ENCODE peak calls at places on chromosomes 6 and 20, in nine cellular contexts. P is WTC11, N is SHP77, F is posterior vena cava, E is amniotic stem cell, D is cardiac fibroblast, V is AG10803, L is osteocyte, R is right cardiac atrium. O is an unnamed sample.

GRCh38 chr20:41023549-41023948 is 5.1 kb upstream of the TOP1 start:
- DNase-seq in P (no peak), N (no peak), F (no peak), E (no peak), D (no peak), V (no peak), L (no peak), R (no peak), O (no peak)

GRCh38 chr20:56778765-56779195 is 149.7 kb downstream of the TFAP2C start:
- DNase-seq in P (no peak), N (no peak), F (no peak), E (no peak), D (peak), V (no peak), L (no peak), R (no peak), O (no peak)

GRCh38 chr6:49839957-49840356 is 26.4 kb downstream of the CRISP1 start:
- DNase-seq in P (no peak), N (no peak), F (no peak), E (no peak), D (no peak), V (no peak), L (no peak), R (no peak), O (no peak)

GRCh38 chr6:141313986-141314385 is 818.7 kb upstream of the GJE1 start:
- DNase-seq in P (no peak), N (no peak), F (no peak), E (no peak), D (no peak), V (no peak), L (no peak), R (no peak), O (no peak)

GRCh38 chr20:61969806-61970205 is 95.9 kb downstream of the TAF4 start:
- DNase-seq in P (no peak), N (no peak), F (no peak), E (no peak), D (no peak), V (no peak), L (no peak), R (no peak), O (no peak)

GRCh38 chr6:169832247-169832948 is 81.0 kb downstream of the ERMARD start:
- DNase-seq in P (no peak), N (no peak), F (no peak), E (no peak), D (no peak), V (no peak), L (no peak), R (no peak), O (no peak)

GRCh38 chr6:122114733-122115132 is 284.7 kb upstream of the HSF2 start:
- DNase-seq in P (no peak), N (no peak), F (no peak), E (no peak), D (no peak), V (no peak), L (no peak), R (no peak), O (no peak)

GRCh38 chr6:95117236-95117635 is 460.1 kb upstream of the MANEA start:
- DNase-seq in P (no peak), N (no peak), F (no peak), E (no peak), D (no peak), V (no peak), L (no peak), R (no peak), O (no peak)

GRCh38 chr6:57248311-57248895 is 26.3 kb upstream of the RAB23 start:
- DNase-seq in P (no peak), N (no peak), F (no peak), E (no peak), D (no peak), V (no peak), L (no peak), R (no peak), O (no peak)

GRCh38 chr6:149362289-149362688 is 37.8 kb upstream of the SUMO4 start:
- DNase-seq in P (no peak), N (no peak), F (no peak), E (no peak), D (peak), V (no peak), L (no peak), R (no peak), O (no peak)

GRCh38 chr20:59402697-59403096 is 102.3 kb downstream of the EDN3 start:
- DNase-seq in P (no peak), N (peak), F (peak), E (no peak), D (no peak), V (no peak), L (no peak), R (no peak), O (no peak)

GRCh38 chr20:36760647-36761046 is 12.9 kb downstream of the DSN1 start:
- DNase-seq in P (no peak), N (no peak), F (no peak), E (no peak), D (no peak), V (no peak), L (no peak), R (no peak), O (no peak)

GRCh38 chr6:104704191-104704590 is 155.5 kb downstream of the HACE1 start:
- DNase-seq in P (no peak), N (no peak), F (no peak), E (no peak), D (peak), V (no peak), L (no peak), R (no peak), O (no peak)

GRCh38 chr6:28944412-28945006 is 20.7 kb upstream of the TRIM27 start:
- DNase-seq in P (peak), N (peak), F (no peak), E (no peak), D (peak), V (peak), L (no peak), R (peak), O (peak)

GRCh38 chr6:44096615-44097014 is 30.6 kb downstream of the MRPL14 start:
- DNase-seq in P (peak), N (peak), F (peak), E (peak), D (peak), V (peak), L (no peak), R (peak), O (no peak)

GRCh38 chr6:99588618-99589289 is 17.9 kb upstream of the PRDM13 start:
- DNase-seq in P (peak), N (peak), F (peak), E (peak), D (peak), V (peak), L (peak), R (peak), O (peak)

GRCh38 chr6:1607557-1608221 is 2.0 kb upstream of the FOXC1 start:
- DNase-seq in P (peak), N (peak), F (no peak), E (no peak), D (no peak), V (no peak), L (no peak), R (peak), O (no peak)

GRCh38 chr6:1624848-1625341 is 15.2 kb downstream of the FOXC1 start:
- DNase-seq in P (no peak), N (no peak), F (peak), E (peak), D (peak), V (peak), L (no peak), R (peak), O (no peak)

GRCh38 chr6:26592649-26593048 is 4.1 kb upstream of the ABT1 start:
- DNase-seq in P (no peak), N (no peak), F (no peak), E (no peak), D (no peak), V (peak), L (no peak), R (no peak), O (peak)

GRCh38 chr20:49460916-49461315 is 21.6 kb downstream of the KCNB1 start:
- DNase-seq in P (no peak), N (no peak), F (no peak), E (no peak), D (no peak), V (no peak), L (no peak), R (no peak), O (no peak)

GRCh38 chr6:106520711-106521367 is 108.5 kb downstream of the RTN4IP1 start:
- DNase-seq in P (no peak), N (no peak), F (no peak), E (no peak), D (no peak), V (no peak), L (no peak), R (no peak), O (no peak)